ENCODE peak calls at places on chromosomes 7 and 10, in four cellular contexts. K is A549, S is K562, U is HepG2. O is an unnamed sample.

GRCh38 chr10:79444243-79445119 is 943 bp downstream of the ZCCHC24 start:
- DNase-seq in U (no peak), K (peak; percentile 21), S (peak; percentile 75), O (peak; percentile 68)

GRCh38 chr7:28536259-28536658 is 123.9 kb downstream of the CREB5 start:
- DNase-seq in S (no peak), K (peak; percentile 31), U (no peak), O (peak; percentile 56)

GRCh38 chr7:2537981-2538851 is 17.1 kb downstream of the BRAT1 start:
- DNase-seq in K (no peak), S (no peak), U (no peak), O (no peak)

GRCh38 chr7:98559958-98560357 is 57.1 kb upstream of the NPTX2 start:
- DNase-seq in U (no peak), S (no peak), K (peak; percentile 42), O (no peak)

GRCh38 chr7:133539016-133539415 is 286.1 kb downstream of the EXOC4 start:
- DNase-seq in K (no peak), S (no peak), U (no peak), O (no peak)

GRCh38 chr10:51802030-51802429 is 102.6 kb upstream of the CSTF2T start:
- DNase-seq in U (no peak), K (no peak), S (no peak), O (no peak)

GRCh38 chr7:34247468-34247867 is 342.1 kb downstream of the BMPER start:
- DNase-seq in U (no peak), K (no peak), S (no peak), O (peak; percentile 33)

GRCh38 chr7:100818366-100818765 is 9.0 kb downstream of the EPHB4 start:
- DNase-seq in S (peak; percentile 7), U (no peak), K (no peak), O (no peak)

GRCh38 chr7:45980973-45981372 is 59.9 kb upstream of the IGFBP3 start:
- DNase-seq in K (no peak), S (no peak), U (no peak), O (no peak)

GRCh38 chr10:30704016-30704600 is 74.6 kb upstream of the LYZL2 start:
- DNase-seq in S (no peak), K (no peak), U (no peak), O (no peak)

GRCh38 chr10:420154-421121 is 269.0 kb downstream of the DIP2C start:
- DNase-seq in K (no peak), U (no peak), S (no peak), O (no peak)

GRCh38 chr10:17793823-17794759 is 15.1 kb upstream of the MRC1 start:
- DNase-seq in S (no peak), K (peak; percentile 79), U (peak; percentile 56), O (no peak)

GRCh38 chr10:80894339-80894791 is 356.7 kb downstream of the SH2D4B start:
- DNase-seq in S (no peak), K (no peak), U (no peak), O (no peak)

GRCh38 chr10:12717981-12718707 is 283.4 kb downstream of the CCDC3 start:
- DNase-seq in S (no peak), K (no peak), U (peak; percentile 4), O (peak; percentile 56)

GRCh38 chr10:22253578-22253882 is 35.7 kb upstream of the EBLN1 start:
- DNase-seq in S (no peak), U (no peak), K (no peak), O (no peak)

GRCh38 chr10:77710759-77711682 is 73.4 kb upstream of the KCNMA1 start:
- DNase-seq in S (peak; percentile 93), K (peak; percentile 48), U (peak; percentile 5), O (peak; percentile 44)

GRCh38 chr7:93115796-93116195 is 2.0 kb downstream of the SAMD9 start:
- DNase-seq in U (no peak), S (peak; percentile 13), K (peak; percentile 44), O (peak; percentile 75)

GRCh38 chr7:47807756-47808155 is 140.5 kb downstream of the PKD1L1 start:
- DNase-seq in U (no peak), S (no peak), K (no peak), O (no peak)

GRCh38 chr7:130273081-130273699 is 6.5 kb downstream of the CPA2 start:
- DNase-seq in U (no peak), S (no peak), K (no peak), O (peak; percentile 48)

GRCh38 chr7:44293561-44294324 is 31.7 kb downstream of the CAMK2B start:
- DNase-seq in K (no peak), U (no peak), S (no peak), O (no peak)

GRCh38 chr10:119268871-119269506 is 61.6 kb downstream of the GRK5 start:
- DNase-seq in S (no peak), U (no peak), K (no peak), O (peak; percentile 45)

GRCh38 chr7:28440055-28440601 is 27.8 kb downstream of the CREB5 start:
- DNase-seq in U (no peak), S (no peak), K (no peak), O (no peak)

GRCh38 chr10:34757933-34758332 is 57.2 kb downstream of the PARD3 start:
- DNase-seq in S (no peak), U (no peak), K (no peak), O (no peak)

GRCh38 chr7:104967595-104967994 is 46.4 kb upstream of the KMT2E start:
- DNase-seq in S (no peak), K (no peak), U (no peak), O (peak; percentile 70)

GRCh38 chr7:81439591-81439990 is 330.3 kb downstream of the HGF start:
- DNase-seq in U (no peak), K (no peak), S (no peak), O (peak; percentile 34)

GRCh38 chr7:123734498-123734897 is 14.3 kb downstream of the WASL start:
- DNase-seq in U (no peak), S (no peak), K (no peak), O (no peak)

GRCh38 chr7:23216021-23216420 is 30.6 kb upstream of the GPNMB start:
- DNase-seq in S (no peak), K (no peak), U (no peak), O (no peak)

GRCh38 chr10:75683158-75683557 is 251.7 kb downstream of the LRMDA start:
- DNase-seq in S (no peak), U (no peak), K (no peak), O (no peak)

GRCh38 chr7:147161405-147161804 is 1044.8 kb downstream of the CNTNAP2 start:
- DNase-seq in K (no peak), U (no peak), S (no peak), O (no peak)

GRCh38 chr10:132526676-132527075 is 10.9 kb upstream of the INPP5A start:
- DNase-seq in U (no peak), K (no peak), S (no peak), O (peak; percentile 72)

GRCh38 chr10:80471715-80472233 is 17.7 kb downstream of the TSPAN14 start:
- DNase-seq in K (no peak), U (no peak), S (no peak), O (no peak)

GRCh38 chr10:33109788-33110469 is 151.9 kb upstream of the ITGB1 start:
- DNase-seq in U (no peak), K (no peak), S (no peak), O (no peak)

GRCh38 chr7:22361795-22362194 is 4.8 kb upstream of the RAPGEF5 start:
- DNase-seq in U (no peak), K (no peak), S (no peak), O (peak; percentile 2)

GRCh38 chr7:265998-266850 is 23.7 kb upstream of the FOXL3 start:
- DNase-seq in K (no peak), S (no peak), U (no peak), O (no peak)
- TF ChIP-seq USF2 in K (no peak), S (no peak), U (no peak), O (no peak)

GRCh38 chr7:121337398-121337797 is 8.6 kb downstream of the WNT16 start:
- DNase-seq in S (no peak), U (no peak), K (no peak), O (no peak)
- TF ChIP-seq USF2 in S (no peak), U (no peak), K (no peak), O (no peak)

GRCh38 chr10:91652364-91652763 is 19.5 kb upstream of the PPP1R3C start:
- DNase-seq in S (no peak), K (peak; percentile 76), U (peak; percentile 65), O (peak; percentile 95)
- TF ChIP-seq USF2 in S (no peak), K (no peak), U (no peak), O (no peak)

GRCh38 chr10:59847326-59847725 is 59.0 kb downstream of the CCDC6 start:
- DNase-seq in S (no peak), K (no peak), U (no peak), O (no peak)
- TF ChIP-seq USF2 in S (no peak), K (no peak), U (no peak), O (no peak)

GRCh38 chr10:71743866-71744265 is 24.3 kb upstream of the C10orf105 start:
- DNase-seq in K (no peak), S (no peak), U (no peak), O (no peak)

GRCh38 chr10:71741029-71741428 is 21.5 kb upstream of the C10orf105 start:
- DNase-seq in S (no peak), K (no peak), U (no peak), O (no peak)

GRCh38 chr10:71743099-71743838 is 23.7 kb upstream of the C10orf105 start:
- DNase-seq in K (no peak), S (no peak), U (no peak), O (no peak)

GRCh38 chr10:71741671-71742070 is 22.1 kb upstream of the C10orf105 start:
- DNase-seq in S (no peak), K (no peak), U (no peak), O (no peak)

DNA sequence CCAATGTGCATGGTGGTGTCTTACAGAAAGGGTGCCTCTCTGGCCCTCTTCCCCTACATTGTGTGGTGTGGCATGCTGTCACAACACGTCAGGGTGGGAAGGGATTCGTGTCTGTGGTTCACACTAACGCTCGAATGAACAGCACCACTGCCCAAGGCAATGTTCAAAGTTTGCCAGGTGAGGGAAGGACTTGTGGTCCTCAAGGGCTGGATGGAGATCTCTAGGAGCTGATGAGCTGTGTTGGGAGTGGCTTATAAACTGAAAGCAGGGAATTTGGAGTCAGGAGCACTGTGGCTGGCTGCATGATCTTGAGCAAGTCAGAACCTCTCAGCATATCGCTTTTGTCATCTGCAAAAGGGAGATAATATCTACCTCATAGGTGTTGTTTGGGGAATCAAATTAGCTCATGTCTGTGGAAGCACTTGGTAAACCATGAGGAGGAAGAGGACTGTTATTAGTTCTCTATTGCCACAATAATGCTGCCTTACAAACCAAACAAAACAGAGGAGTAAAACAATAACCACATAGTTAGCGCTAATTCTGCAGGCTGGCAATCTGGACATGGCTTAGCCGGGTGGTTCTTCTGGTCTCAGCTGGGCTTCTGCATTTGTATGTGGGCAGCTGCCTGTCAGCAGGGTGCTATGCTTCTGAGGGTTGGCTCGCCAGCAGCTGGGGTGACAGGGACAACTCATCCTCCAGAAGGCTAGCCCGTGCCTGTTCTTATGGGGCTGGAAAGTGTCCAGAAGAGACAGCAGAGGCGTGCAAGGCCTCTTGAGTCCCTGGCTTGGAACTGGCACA is 22.9 kb upstream of the C10orf105 start:
- DNase-seq in K (no peak), U (no peak), S (no peak), O (no peak)
- TF ChIP-seq USF2 in K (no peak), U (no peak), S (no peak), O (no peak)

O was measured in IMR-90.